ENCODE peak calls at places on chromosomes 4 and X, in four cellular contexts. F is esophagus muscularis mucosa, B is tibial artery, Q is psoas muscle. C is an unnamed sample.

GRCh38 chrX:40272786-40273185 is 175.0 kb upstream of the BCOR start:
- DNase-seq in F (no peak), B (no peak), Q (no peak), C (no peak)

GRCh38 chr4:120517966-120518365 is 404.6 kb downstream of the PRDM5 start:
- DNase-seq in F (no peak), B (no peak), Q (no peak), C (peak; percentile 87)

GRCh38 chrX:118627084-118627758 is 100.2 kb upstream of the IL13RA1 start:
- DNase-seq in F (no peak), B (no peak), Q (no peak), C (peak; percentile 22)

GRCh38 chrX:53563324-53563723 is 123.2 kb downstream of the HUWE1 start:
- DNase-seq in F (no peak), B (no peak), Q (no peak), C (no peak)

GRCh38 chr4:101254776-101255175 is 92.5 kb downstream of the PPP3CA start:
- DNase-seq in F (no peak), B (no peak), Q (no peak), C (no peak)

GRCh38 chrX:132333351-132333750 is 114.1 kb upstream of the RAP2C start:
- DNase-seq in F (no peak), B (no peak), Q (no peak), C (no peak)

GRCh38 chr4:183507928-183508327 is 3.1 kb downstream of the ING2 start:
- DNase-seq in F (no peak), B (no peak), Q (no peak), C (no peak)

GRCh38 chrX:102697506-102697905 is 14.7 kb upstream of the GPRASP2 start:
- DNase-seq in F (no peak), B (no peak), Q (no peak), C (peak; percentile 77)

GRCh38 chr4:37383579-37384229 is 139.2 kb downstream of the NWD2 start:
- DNase-seq in F (no peak), B (no peak), Q (no peak), C (peak; percentile 40)

GRCh38 chr4:100742045-100742444 is 224.2 kb upstream of the EMCN start:
- DNase-seq in F (no peak), B (no peak), Q (no peak), C (peak; percentile 77)

GRCh38 chr4:128700659-128701350 is 108.7 kb upstream of the JADE1 start:
- DNase-seq in F (no peak), B (no peak), Q (no peak), C (no peak)

GRCh38 chr4:2297606-2298517 is 36.0 kb upstream of the MXD4 start:
- DNase-seq in F (no peak), B (peak; percentile 42), Q (no peak), C (no peak)

GRCh38 chrX:38214551-38214950 is 6.1 kb downstream of the SRPX start:
- DNase-seq in F (no peak), B (no peak), Q (no peak), C (no peak)

GRCh38 chrX:53704294-53704693 is 17.8 kb upstream of the HUWE1 start:
- DNase-seq in F (no peak), B (no peak), Q (no peak), C (no peak)

GRCh38 chrX:45479835-45480422 is 279.3 kb upstream of the DIPK2B start:
- DNase-seq in F (no peak), B (no peak), Q (no peak), C (peak; percentile 81)

GRCh38 chr4:80016506-80016905 is 56.5 kb downstream of the ANTXR2 start:
- DNase-seq in F (no peak), B (no peak), Q (no peak), C (peak; percentile 43)

GRCh38 chrX:151970661-151971060 is 3.8 kb downstream of the GABRE start:
- DNase-seq in F (no peak), B (peak; percentile 89), Q (peak; percentile 84), C (peak; percentile 89)

GRCh38 chrX:48003367-48003757 is 427 bp downstream of the ZNF182 start:
- DNase-seq in F (no peak), B (no peak), Q (no peak), C (no peak)

GRCh38 chr4:38734886-38735285 is 47.9 kb downstream of the TLR10 start:
- DNase-seq in F (no peak), B (no peak), Q (no peak), C (no peak)

GRCh38 chr4:186095406-186095805 is 9.1 kb upstream of the FAM149A start:
- DNase-seq in F (peak; percentile 90), B (no peak), Q (no peak), C (no peak)

GRCh38 chr4:122475233-122475632 is 18.7 kb upstream of the IL2 start:
- DNase-seq in F (no peak), B (no peak), Q (no peak), C (no peak)

GRCh38 chr4:152246659-152247058 is 289.2 kb downstream of the FBXW7 start:
- DNase-seq in F (peak; percentile 83), B (no peak), Q (no peak), C (no peak)

GRCh38 chr4:152942346-152942745 is 6.2 kb downstream of the FHDC1 start:
- DNase-seq in F (no peak), B (no peak), Q (no peak), C (no peak)

GRCh38 chrX:73850124-73851013 is 287.4 kb downstream of the CHIC1 start:
- DNase-seq in F (no peak), B (no peak), Q (peak; percentile 77), C (peak; percentile 53)

GRCh38 chrX:102746134-102746584 is 25.6 kb downstream of the GPRASP3 start:
- DNase-seq in F (no peak), B (peak; percentile 62), Q (peak; percentile 62), C (peak; percentile 22)

GRCh38 chr4:19429684-19430083 is 822.0 kb upstream of the SLIT2 start:
- DNase-seq in F (no peak), B (no peak), Q (no peak), C (no peak)

GRCh38 chr4:81030617-81031388 is at the start of gene BMP3:
- DNase-seq in F (no peak), B (no peak), Q (peak; percentile 54), C (peak; percentile 13)

GRCh38 chr4:75015627-75016026 is 82.7 kb downstream of the PARM1 start:
- DNase-seq in F (no peak), B (peak; percentile 72), Q (no peak), C (no peak)

GRCh38 chr4:185470503-185471195 is 884 bp downstream of the CCDC110 start:
- DNase-seq in F (no peak), B (peak; percentile 82), Q (peak; percentile 88), C (peak; percentile 41)

GRCh38 chr4:130023088-130023487 is 927.1 kb downstream of the C4orf33 start:
- DNase-seq in F (no peak), B (no peak), Q (no peak), C (no peak)

GRCh38 chr4:77815651-77816050 is 3.5 kb downstream of the CNOT6L start:
- DNase-seq in F (no peak), B (no peak), Q (no peak), C (no peak)

GRCh38 chr4:94455081-94455480 is 3.3 kb downstream of the PDLIM5 start:
- DNase-seq in F (no peak), B (peak; percentile 88), Q (peak; percentile 88), C (peak; percentile 86)
- H3K4me3 ChIP-seq in F (peak overlapping the region; percentile 96), B (peak overlapping the region; percentile 81), Q (peak overlapping the region; percentile 97), C (peak overlapping the region; percentile 87)

GRCh38 chr4:70183940-70184246 is 11.6 kb upstream of the ODAM start:
- DNase-seq in F (no peak), B (no peak), Q (no peak), C (no peak)

GRCh38 chr4:70178075-70178660 is 17.4 kb upstream of the ODAM start:
- DNase-seq in F (no peak), B (no peak), Q (no peak), C (no peak)

GRCh38 chr4:70187216-70187615 is 8.3 kb upstream of the ODAM start:
- DNase-seq in F (no peak), B (no peak), Q (no peak), C (no peak)

GRCh38 chr4:70182517-70183167 is 12.9 kb upstream of the ODAM start:
- DNase-seq in F (no peak), B (no peak), Q (no peak), C (no peak)

GRCh38 chr4:70183168-70183939 is 12.2 kb upstream of the ODAM start:
- DNase-seq in F (no peak), B (no peak), Q (no peak), C (peak; percentile 89)
- TF ChIP-seq CTCF in F (peak; percentile 39), B (no peak), Q (peak; percentile 9), C (peak; percentile 86)

GRCh38 chr4:1250527-1250812 is 1.5 kb upstream of the CTBP1 start:
- DNase-seq in F (no peak), B (no peak), Q (no peak), C (no peak)
- H3K4me3 ChIP-seq in F (peak overlapping the region; percentile 79), B (no peak overlapping the region), Q (peak overlapping the region; percentile 87), C (no peak overlapping the region)

GRCh38 chrX:130268500-130269170 is at the start of gene ZNF280C:
- DNase-seq in F (peak; percentile 94), B (peak; percentile 92), Q (peak; percentile 93), C (peak; percentile 96)
- TF ChIP-seq CTCF in F (peak; percentile 21), B (no peak), Q (peak; percentile 16), C (peak; percentile 49)

DNA sequence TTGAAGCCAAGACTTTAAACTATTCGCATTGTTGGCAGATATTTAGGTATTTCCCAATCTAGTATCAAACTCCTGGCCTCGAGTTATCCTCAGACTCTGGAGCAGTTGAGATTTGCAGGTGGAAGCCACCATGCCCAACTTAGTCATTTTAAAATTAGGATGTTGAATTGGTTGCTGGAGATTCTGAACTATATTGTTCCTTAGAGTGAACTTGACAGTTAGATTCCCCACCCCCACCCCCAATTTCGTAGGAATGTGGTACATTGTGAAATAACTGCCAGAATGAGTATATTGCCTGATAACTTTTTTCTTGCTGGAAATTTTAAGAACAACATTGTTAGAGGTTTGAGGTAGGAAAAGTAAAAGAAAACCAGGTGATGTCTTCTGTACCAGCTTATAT is 2.3 kb downstream of the NOCT start:
- DNase-seq in F (no peak), B (no peak), Q (no peak), C (peak; percentile 36)
- H3K4me3 ChIP-seq in F (no peak overlapping the region), B (no peak overlapping the region), Q (peak overlapping the region; percentile 77), C (peak overlapping the region; percentile 30)

DNA sequence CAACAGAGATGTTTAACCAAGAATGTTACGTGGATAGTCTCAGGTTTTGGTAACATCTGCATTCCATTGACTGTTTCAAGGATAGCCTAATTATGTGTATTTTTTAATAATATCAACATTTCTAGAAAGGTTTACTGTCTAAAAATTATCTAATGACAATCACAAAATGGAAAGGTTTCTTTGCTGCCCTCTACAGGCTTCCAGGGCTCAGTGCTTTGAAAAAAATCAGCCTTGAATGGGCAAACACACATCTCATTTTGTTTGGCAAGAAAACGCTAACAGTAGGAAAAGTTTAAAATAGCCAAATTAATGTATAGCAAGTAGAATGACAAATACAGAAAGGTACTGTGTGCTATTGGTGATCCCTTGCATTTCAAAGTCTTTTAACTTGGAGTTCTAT is 223.4 kb upstream of the PRPS2 start:
- DNase-seq in F (no peak), B (no peak), Q (no peak), C (peak; percentile 17)
- TF ChIP-seq CTCF in F (peak; percentile 47), B (peak; percentile 8), Q (peak; percentile 48), C (peak; percentile 65)

GRCh38 chr4:6750302-6751221 is 32.0 kb upstream of the KIAA0232 start:
- DNase-seq in F (no peak), B (no peak), Q (no peak), C (no peak)

GRCh38 chr4:6751611-6752485 is 30.7 kb upstream of the KIAA0232 start:
- DNase-seq in F (no peak), B (no peak), Q (no peak), C (no peak)

GRCh38 chr4:6747690-6748068 is 31.7 kb downstream of the BLOC1S4 start:
- DNase-seq in F (no peak), B (no peak), Q (no peak), C (no peak)

GRCh38 chr4:6748286-6748685 is 32.3 kb downstream of the BLOC1S4 start:
- DNase-seq in F (no peak), B (no peak), Q (no peak), C (no peak)

GRCh38 chr4:6749340-6750171 is 33.0 kb upstream of the KIAA0232 start:
- DNase-seq in F (no peak), B (peak; percentile 84), Q (peak; percentile 82), C (peak; percentile 16)
- H3K4me3 ChIP-seq in F (no peak overlapping the region), B (no peak overlapping the region), Q (no peak overlapping the region), C (no peak overlapping the region)

C was measured in choroid plexus epithelial cell.